ENCODE peak calls at places on chromosomes 3 and 15, in four cellular contexts. J, G, D and Y are unnamed samples.
A peak's percentile ranks its signal among the peaks of the same experiment; 100 is the strongest.

GRCh38 chr3:179416681-179417080 is 34.6 kb downstream of the GNB4 start:
- DNase-seq in G (no peak), D (no peak), J (no peak), Y (no peak)

GRCh38 chr15:62122249-62122648 is 42.8 kb downstream of the C2CD4B start:
- DNase-seq in D (no peak), J (no peak), G (no peak), Y (no peak)

GRCh38 chr15:74790080-74790916 is 8.4 kb downstream of the CSK start:
- DNase-seq in D (no peak), G (peak; percentile 54), J (no peak), Y (no peak)

GRCh38 chr3:192933259-192933658 is 15.6 kb upstream of the MB21D2 start:
- DNase-seq in D (no peak), G (no peak), J (no peak), Y (no peak)

GRCh38 chr15:100779331-100780207 is 100.1 kb upstream of the ALDH1A3 start:
- DNase-seq in D (peak; percentile 2), J (no peak), G (no peak), Y (no peak)

GRCh38 chr15:78340243-78341056 is at the start of gene CRABP1:
- DNase-seq in J (no peak), D (peak; percentile 76), G (no peak), Y (no peak)

GRCh38 chr3:76346680-76347079 is 561.3 kb upstream of the ZNF717 start:
- DNase-seq in J (no peak), G (no peak), D (no peak), Y (no peak)

GRCh38 chr3:193843447-193844301 is 250.7 kb downstream of the OPA1 start:
- DNase-seq in G (no peak), J (no peak), D (no peak), Y (no peak)

GRCh38 chr15:39843561-39843960 is 60.9 kb upstream of the FSIP1 start:
- DNase-seq in D (no peak), G (no peak), J (no peak), Y (no peak)

GRCh38 chr3:56064684-56065083 is 403.6 kb downstream of the ERC2 start:
- DNase-seq in G (no peak), D (no peak), J (no peak), Y (no peak)